ENCODE peak calls at places on chromosomes 2 and 18, in six cellular contexts. H, K, Y, C, L and E are unnamed samples.

GRCh38 chr2:236939751-236940229 is 145.9 kb upstream of the COPS8 start:
- DNase-seq in H (no peak), K (no peak), Y (peak), C (no peak), L (no peak), E (no peak)

GRCh38 chr2:64331430-64331700 is 122.6 kb upstream of the LGALSL start:
- DNase-seq in H (no peak), K (no peak), Y (no peak), C (no peak), L (no peak), E (peak)

GRCh38 chr2:10398496-10398895 is 49.6 kb downstream of the ODC1 start:
- DNase-seq in H (no peak), K (no peak), Y (no peak), C (no peak), L (no peak), E (no peak)

GRCh38 chr2:239610457-239611221 is 209.8 kb upstream of the HDAC4 start:
- DNase-seq in H (no peak), K (no peak), Y (no peak), C (no peak), L (no peak), E (no peak)

GRCh38 chr2:181781082-181781786 is 100.9 kb upstream of the NEUROD1 start:
- DNase-seq in H (no peak), K (no peak), Y (no peak), C (no peak), L (no peak), E (peak)

GRCh38 chr2:130720036-130720435 is 8.8 kb upstream of the GPR148 start:
- DNase-seq in H (no peak), K (no peak), Y (no peak), C (no peak), L (no peak), E (no peak)

GRCh38 chr2:158661231-158661630 is 133.9 kb upstream of the DAPL1 start:
- DNase-seq in H (no peak), K (no peak), Y (no peak), C (no peak), L (no peak), E (no peak)

GRCh38 chr2:58974881-58975280 is 733.8 kb upstream of the FANCL start:
- DNase-seq in H (no peak), K (no peak), Y (no peak), C (no peak), L (no peak), E (no peak)

GRCh38 chr2:66377832-66378231 is 57.1 kb upstream of the MEIS1 start:
- DNase-seq in H (no peak), K (no peak), Y (no peak), C (no peak), L (no peak), E (no peak)

GRCh38 chr18:36296591-36297418 is 708 bp upstream of the FHOD3 start:
- DNase-seq in H (peak), K (peak), Y (peak), C (peak), L (peak), E (peak)

GRCh38 chr2:203873461-203873860 is 5.9 kb downstream of the CTLA4 start:
- DNase-seq in H (no peak), K (no peak), Y (no peak), C (no peak), L (no peak), E (no peak)

DNA sequence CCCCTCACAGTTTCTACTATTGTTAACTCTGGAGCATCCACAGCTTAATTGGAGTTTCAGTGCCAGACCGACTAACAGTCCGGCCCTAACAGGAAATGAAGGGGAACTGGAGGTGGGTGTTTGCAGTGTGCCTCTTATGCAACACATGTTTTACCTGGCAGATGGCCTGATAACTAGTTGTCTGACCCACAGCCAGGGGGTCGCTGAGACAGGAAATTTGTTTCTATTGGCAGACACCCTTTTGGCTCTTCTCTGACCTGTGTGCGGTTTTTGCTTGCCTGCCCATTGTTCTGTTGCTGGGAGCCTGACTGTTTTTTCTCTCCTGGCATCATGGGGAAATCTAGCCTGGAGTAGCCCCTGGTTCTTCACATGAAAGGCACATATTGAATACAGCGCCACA is 1329.8 kb downstream of the DSC3 start:
- DNase-seq in H (no peak), K (no peak), Y (no peak), C (no peak), L (no peak), E (no peak)
- H4K8ac ChIP-seq in H (no peak), K (no peak), Y (no peak), C (no peak), L (no peak), E (no peak)

DNA sequence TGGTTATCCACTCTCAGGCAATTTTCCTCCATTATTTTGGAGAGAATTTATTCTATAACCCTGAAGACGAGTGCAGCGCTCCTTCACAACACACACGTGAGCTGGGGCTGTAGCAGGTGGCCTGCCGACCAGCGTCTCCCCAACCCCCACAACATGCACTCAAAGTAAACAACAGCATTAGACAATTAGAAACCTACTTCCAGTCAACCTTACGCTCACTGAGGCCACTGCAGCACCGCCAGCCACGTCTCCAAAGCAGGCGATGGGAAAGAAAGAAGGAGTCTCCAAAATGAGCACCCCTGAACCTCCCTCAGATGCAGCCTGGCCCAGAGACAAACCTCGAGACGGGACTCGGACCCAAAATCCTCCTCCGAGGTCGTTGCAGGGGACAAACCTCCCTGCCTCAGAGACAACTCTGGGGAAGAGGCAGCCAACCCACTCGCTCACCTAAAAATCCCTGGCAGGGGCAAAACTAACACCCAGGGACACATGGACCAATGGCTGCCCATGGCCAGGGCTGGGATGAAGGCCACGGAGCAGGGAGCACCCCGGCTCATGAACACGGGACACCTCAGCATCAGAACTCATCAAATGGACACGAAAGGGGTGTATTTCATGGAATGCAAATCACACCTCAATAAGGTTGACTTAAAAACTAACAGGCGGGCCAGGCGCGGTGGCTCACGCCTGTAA is 2.6 kb downstream of the SLC66A2 start:
- DNase-seq in H (no peak), K (no peak), Y (no peak), C (no peak), L (no peak), E (peak)
- H4K91ac ChIP-seq in H (no peak), K (no peak), Y (no peak), C (no peak), L (no peak), E (no peak)

GRCh38 chr2:241064008-241064801 is 37.9 kb downstream of the MTERF4 start:
- DNase-seq in H (no peak), K (no peak), Y (no peak), C (no peak), L (no peak), E (peak)

GRCh38 chr2:241066171-241066892 is 35.8 kb downstream of the MTERF4 start:
- DNase-seq in H (no peak), K (no peak), Y (no peak), C (no peak), L (no peak), E (no peak)

GRCh38 chr2:241066893-241067341 is 35.2 kb downstream of the MTERF4 start:
- DNase-seq in H (no peak), K (peak), Y (peak), C (no peak), L (no peak), E (peak)

GRCh38 chr2:241064802-241065354 is 37.2 kb downstream of the MTERF4 start:
- DNase-seq in H (no peak), K (no peak), Y (no peak), C (no peak), L (no peak), E (no peak)

GRCh38 chr2:241065355-241065803 is 36.7 kb downstream of the MTERF4 start:
- DNase-seq in H (no peak), K (no peak), Y (no peak), C (no peak), L (no peak), E (no peak)
- H4K8ac ChIP-seq in H (no peak), K (no peak), Y (no peak), C (no peak), L (no peak), E (no peak)

DNA sequence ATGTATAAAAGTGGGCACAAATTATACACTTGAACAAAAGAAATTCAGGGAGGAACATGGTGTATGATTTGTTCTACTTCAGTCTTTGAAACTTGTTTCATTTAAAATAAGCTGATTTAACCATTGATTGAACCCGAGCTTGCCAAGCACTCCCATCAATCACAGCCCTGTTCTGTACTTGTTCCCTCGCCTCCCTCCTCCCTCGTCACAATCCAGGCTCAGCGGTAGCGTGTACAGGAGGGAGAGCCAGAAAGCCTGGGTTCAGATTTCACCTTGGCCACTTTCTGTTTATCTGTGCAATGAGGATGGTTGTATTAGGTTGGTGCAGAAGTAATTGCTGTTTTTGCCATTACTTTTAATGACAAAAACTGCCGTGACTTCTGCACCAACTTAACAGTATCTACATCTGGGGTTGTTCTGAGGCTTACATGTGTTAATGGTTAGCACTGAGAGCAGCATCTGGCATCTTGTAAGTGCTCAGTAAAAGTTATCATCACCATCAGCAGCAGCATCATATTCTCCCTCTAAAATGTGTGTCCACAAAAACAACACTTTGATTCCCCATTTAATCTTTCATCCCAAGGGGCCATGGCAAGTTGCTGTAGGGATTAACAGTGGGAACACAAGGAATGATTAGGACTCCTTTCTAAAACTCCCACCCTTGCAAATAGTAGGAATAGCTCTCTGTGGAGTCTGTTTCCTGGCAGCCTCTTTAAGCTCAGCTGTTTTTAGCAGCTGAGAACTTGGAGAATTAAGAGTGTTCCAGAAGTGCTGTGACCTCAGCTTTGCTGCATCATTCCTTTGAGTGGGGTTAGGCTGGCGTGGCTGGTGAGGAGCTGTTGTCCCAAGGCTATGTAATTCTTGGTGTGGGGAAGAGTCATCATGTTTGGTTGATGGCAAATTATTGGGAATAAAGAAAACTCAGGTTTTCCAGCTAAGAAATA is 4.7 kb downstream of the DPYSL5 start:
- DNase-seq in H (no peak), K (no peak), Y (no peak), C (no peak), L (no peak), E (no peak)
- H4K91ac ChIP-seq in H (no peak), K (no peak), Y (no peak), C (no peak), L (no peak), E (no peak)

DNA sequence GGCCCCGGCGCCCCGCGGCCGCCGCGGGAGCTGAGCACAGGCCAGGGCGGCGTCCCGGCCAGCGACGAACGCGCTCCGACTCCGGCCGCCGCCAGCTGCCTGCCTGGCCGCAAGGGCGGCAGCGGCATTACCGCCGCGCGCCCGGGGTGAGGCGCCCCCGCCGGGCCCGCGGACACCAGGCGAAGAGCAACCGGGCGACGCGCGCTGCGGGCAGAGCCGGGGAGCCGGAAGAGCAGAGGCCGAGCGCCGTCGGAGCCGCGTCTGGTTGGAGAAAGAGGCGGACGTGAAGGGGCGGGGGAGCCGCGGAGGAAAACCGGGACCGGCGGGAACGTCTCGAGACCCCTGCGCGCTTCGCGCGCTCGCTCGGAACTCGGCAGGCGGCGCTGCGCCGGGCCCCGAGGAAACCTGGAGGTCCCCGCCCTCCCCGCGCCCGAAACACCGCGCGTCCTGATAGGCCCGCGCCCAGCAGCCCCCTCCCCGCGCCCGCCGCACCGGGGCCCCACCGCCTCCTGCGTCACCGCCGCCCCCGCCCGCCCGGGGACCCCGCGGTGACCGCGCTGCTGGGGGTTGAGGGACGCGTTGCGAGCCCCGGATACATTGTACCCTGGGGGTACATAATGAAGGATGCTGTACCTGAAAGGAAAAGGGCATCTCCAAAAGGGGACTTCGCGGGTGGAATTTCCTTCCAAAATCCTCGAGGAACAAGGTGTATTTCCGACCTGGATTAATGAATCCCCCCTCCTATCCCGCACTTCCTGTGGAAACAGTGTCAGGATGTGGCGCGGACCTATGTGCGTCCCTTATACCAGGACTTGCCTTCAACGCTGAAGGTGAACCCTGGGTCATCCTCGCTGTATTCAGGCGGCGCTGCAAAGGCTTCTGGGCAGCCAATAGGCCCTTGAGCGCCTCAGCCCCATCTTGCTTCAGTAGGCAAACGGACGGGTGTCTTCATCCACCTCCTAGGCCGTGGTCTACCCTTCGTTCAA is 1.0 kb upstream of the B4GALT6 start:
- DNase-seq in H (peak), K (peak), Y (peak), C (peak), L (peak), E (peak)
- H4K8ac ChIP-seq in H (peak), K (no peak), Y (peak), C (no peak), L (peak), E (no peak)